ENCODE peak calls at places on chromosomes 11 and 22, in six cellular contexts. One of them, this sample, is unnamed.

GRCh38 chr22:45246060-45246985 is 5.6 kb upstream of the KIAA0930 start:
- DNase-seq in Panc1: peak; percentile 71
- DNase-seq in CD8-positive, alpha-beta T cell: no peak
- DNase-seq in keratinocyte: peak; percentile 90
- DNase-seq in CD8-positive, alpha-beta memory T cell: no peak
- DNase-seq in heart left ventricle: no peak
- DNase-seq in this sample: peak; percentile 88

GRCh38 chr22:22737590-22737989 is 93.2 kb downstream of the GGTLC2 start:
- DNase-seq in heart left ventricle: no peak
- DNase-seq in Panc1: no peak
- DNase-seq in CD8-positive, alpha-beta T cell: no peak
- DNase-seq in keratinocyte: no peak
- DNase-seq in CD8-positive, alpha-beta memory T cell: peak; percentile 45
- DNase-seq in this sample: no peak

GRCh38 chr11:72680624-72681158 is 6.5 kb upstream of the PDE2A start:
- DNase-seq in CD8-positive, alpha-beta memory T cell: no peak
- DNase-seq in keratinocyte: no peak
- DNase-seq in heart left ventricle: no peak
- DNase-seq in CD8-positive, alpha-beta T cell: no peak
- DNase-seq in Panc1: no peak
- DNase-seq in this sample: no peak

GRCh38 chr11:11842426-11843008 is 745 bp downstream of the USP47 start:
- DNase-seq in Panc1: no peak
- DNase-seq in heart left ventricle: peak; percentile 49
- DNase-seq in CD8-positive, alpha-beta memory T cell: peak; percentile 66
- DNase-seq in keratinocyte: no peak
- DNase-seq in CD8-positive, alpha-beta T cell: peak; percentile 41
- DNase-seq in this sample: no peak

GRCh38 chr11:61120865-61121831 is 18.9 kb downstream of the CD5 start:
- DNase-seq in CD8-positive, alpha-beta memory T cell: peak; percentile 74
- DNase-seq in keratinocyte: no peak
- DNase-seq in CD8-positive, alpha-beta T cell: peak; percentile 30
- DNase-seq in Panc1: no peak
- DNase-seq in heart left ventricle: peak; percentile 75
- DNase-seq in this sample: peak; percentile 45

GRCh38 chr22:31155425-31155824 is 4.6 kb upstream of the RNF185 start:
- DNase-seq in CD8-positive, alpha-beta T cell: no peak
- DNase-seq in Panc1: no peak
- DNase-seq in CD8-positive, alpha-beta memory T cell: no peak
- DNase-seq in heart left ventricle: no peak
- DNase-seq in keratinocyte: no peak
- DNase-seq in this sample: no peak

GRCh38 chr22:27515091-27515523 is 286.4 kb downstream of the MN1 start:
- DNase-seq in heart left ventricle: peak; percentile 85
- DNase-seq in Panc1: no peak
- DNase-seq in CD8-positive, alpha-beta memory T cell: no peak
- DNase-seq in keratinocyte: no peak
- DNase-seq in CD8-positive, alpha-beta T cell: no peak
- DNase-seq in this sample: no peak

GRCh38 chr11:73818838-73819237 is 31.2 kb downstream of the MRPL48 start:
- DNase-seq in heart left ventricle: no peak
- DNase-seq in CD8-positive, alpha-beta memory T cell: no peak
- DNase-seq in CD8-positive, alpha-beta T cell: no peak
- DNase-seq in Panc1: no peak
- DNase-seq in keratinocyte: no peak
- DNase-seq in this sample: no peak

GRCh38 chr22:22037740-22038139 is 55.2 kb upstream of the TOP3B start:
- DNase-seq in CD8-positive, alpha-beta memory T cell: no peak
- DNase-seq in Panc1: no peak
- DNase-seq in keratinocyte: no peak
- DNase-seq in heart left ventricle: no peak
- DNase-seq in CD8-positive, alpha-beta T cell: no peak
- DNase-seq in this sample: no peak

GRCh38 chr11:120342226-120342625 is 6.0 kb downstream of the ARHGEF12 start:
- DNase-seq in heart left ventricle: no peak
- DNase-seq in keratinocyte: no peak
- DNase-seq in CD8-positive, alpha-beta memory T cell: no peak
- DNase-seq in Panc1: no peak
- DNase-seq in CD8-positive, alpha-beta T cell: no peak
- DNase-seq in this sample: no peak

GRCh38 chr11:110778351-110778750 is 66.1 kb upstream of the ARHGAP20 start:
- DNase-seq in keratinocyte: no peak
- DNase-seq in heart left ventricle: no peak
- DNase-seq in CD8-positive, alpha-beta memory T cell: no peak
- DNase-seq in CD8-positive, alpha-beta T cell: no peak
- DNase-seq in Panc1: no peak
- DNase-seq in this sample: no peak

GRCh38 chr11:11552688-11553087 is 69.1 kb downstream of the GALNT18 start:
- DNase-seq in keratinocyte: no peak
- DNase-seq in CD8-positive, alpha-beta memory T cell: no peak
- DNase-seq in Panc1: no peak
- DNase-seq in CD8-positive, alpha-beta T cell: no peak
- DNase-seq in heart left ventricle: no peak
- DNase-seq in this sample: no peak

GRCh38 chr22:49776891-49777290 is 50.8 kb downstream of the BRD1 start:
- DNase-seq in CD8-positive, alpha-beta memory T cell: no peak
- DNase-seq in Panc1: no peak
- DNase-seq in CD8-positive, alpha-beta T cell: no peak
- DNase-seq in heart left ventricle: no peak
- DNase-seq in keratinocyte: no peak
- DNase-seq in this sample: no peak

GRCh38 chr11:66649903-66650302 is 11.4 kb downstream of the RBM4 start:
- DNase-seq in keratinocyte: no peak
- DNase-seq in heart left ventricle: no peak
- DNase-seq in CD8-positive, alpha-beta memory T cell: no peak
- DNase-seq in CD8-positive, alpha-beta T cell: no peak
- DNase-seq in Panc1: no peak
- DNase-seq in this sample: no peak

GRCh38 chr11:96470521-96470920 is 80.7 kb downstream of the JRKL start:
- DNase-seq in CD8-positive, alpha-beta T cell: no peak
- DNase-seq in CD8-positive, alpha-beta memory T cell: no peak
- DNase-seq in keratinocyte: no peak
- DNase-seq in Panc1: no peak
- DNase-seq in heart left ventricle: no peak
- DNase-seq in this sample: no peak

GRCh38 chr11:33808228-33808828 is 34.0 kb upstream of the FBXO3 start:
- DNase-seq in keratinocyte: peak; percentile 55
- DNase-seq in CD8-positive, alpha-beta memory T cell: peak; percentile 64
- DNase-seq in Panc1: no peak
- DNase-seq in CD8-positive, alpha-beta T cell: peak; percentile 83
- DNase-seq in heart left ventricle: peak; percentile 84
- DNase-seq in this sample: peak; percentile 83

GRCh38 chr11:112968988-112969714 is 7.9 kb downstream of the NCAM1 start:
- DNase-seq in keratinocyte: no peak
- DNase-seq in CD8-positive, alpha-beta T cell: no peak
- DNase-seq in heart left ventricle: no peak
- DNase-seq in CD8-positive, alpha-beta memory T cell: no peak
- DNase-seq in Panc1: no peak
- DNase-seq in this sample: no peak

GRCh38 chr11:91435694-91436375 is 788.8 kb upstream of the FAT3 start:
- DNase-seq in keratinocyte: no peak
- DNase-seq in Panc1: no peak
- DNase-seq in CD8-positive, alpha-beta T cell: no peak
- DNase-seq in heart left ventricle: no peak
- DNase-seq in CD8-positive, alpha-beta memory T cell: no peak
- DNase-seq in this sample: no peak

GRCh38 chr22:20844055-20845037 is 14.3 kb downstream of the PI4KA start:
- DNase-seq in Panc1: no peak
- DNase-seq in heart left ventricle: no peak
- DNase-seq in keratinocyte: no peak
- DNase-seq in CD8-positive, alpha-beta T cell: no peak
- DNase-seq in CD8-positive, alpha-beta memory T cell: no peak
- DNase-seq in this sample: no peak

GRCh38 chr22:50445071-50445879 is 29.6 kb downstream of the SBF1 start:
- DNase-seq in CD8-positive, alpha-beta memory T cell: peak; percentile 66
- DNase-seq in heart left ventricle: no peak
- DNase-seq in CD8-positive, alpha-beta T cell: peak; percentile 32
- DNase-seq in keratinocyte: no peak
- DNase-seq in Panc1: no peak
- DNase-seq in this sample: no peak

GRCh38 chr11:123409456-123409801 is 20.6 kb upstream of the GRAMD1B start:
- DNase-seq in keratinocyte: no peak
- DNase-seq in CD8-positive, alpha-beta memory T cell: no peak
- DNase-seq in CD8-positive, alpha-beta T cell: no peak
- DNase-seq in heart left ventricle: no peak
- DNase-seq in Panc1: no peak
- DNase-seq in this sample: no peak
- H3K4me3 ChIP-seq in keratinocyte: no peak overlapping the region
- H3K4me3 ChIP-seq in CD8-positive, alpha-beta memory T cell: no peak overlapping the region
- H3K4me3 ChIP-seq in CD8-positive, alpha-beta T cell: no peak overlapping the region
- H3K4me3 ChIP-seq in heart left ventricle: no peak overlapping the region
- H3K4me3 ChIP-seq in Panc1: no peak overlapping the region
- H3K4me3 ChIP-seq in this sample: no peak overlapping the region

GRCh38 chr11:69304686-69305085 is 10.7 kb downstream of the MYEOV start:
- DNase-seq in heart left ventricle: no peak
- DNase-seq in CD8-positive, alpha-beta memory T cell: no peak
- DNase-seq in Panc1: no peak
- DNase-seq in CD8-positive, alpha-beta T cell: no peak
- DNase-seq in keratinocyte: no peak
- DNase-seq in this sample: no peak
- H3K36me3 ChIP-seq in heart left ventricle: no peaks in the 10 kb centered on the region
- H3K36me3 ChIP-seq in CD8-positive, alpha-beta memory T cell: no peaks in the 10 kb centered on the region
- H3K36me3 ChIP-seq in Panc1: no peaks in the 10 kb centered on the region
- H3K36me3 ChIP-seq in CD8-positive, alpha-beta T cell: no peaks in the 10 kb centered on the region
- H3K36me3 ChIP-seq in keratinocyte: no peaks in the 10 kb centered on the region
- H3K36me3 ChIP-seq in this sample: no peaks in the 10 kb centered on the region

GRCh38 chr11:131609921-131610320 is 239.5 kb downstream of the NTM start:
- DNase-seq in heart left ventricle: no peak
- DNase-seq in CD8-positive, alpha-beta memory T cell: no peak
- DNase-seq in keratinocyte: no peak
- DNase-seq in Panc1: no peak
- DNase-seq in CD8-positive, alpha-beta T cell: no peak
- DNase-seq in this sample: no peak
- H3K27ac ChIP-seq in heart left ventricle: no peak overlapping the region
- H3K27ac ChIP-seq in CD8-positive, alpha-beta memory T cell: no peak overlapping the region
- H3K27ac ChIP-seq in keratinocyte: no peak overlapping the region
- H3K27ac ChIP-seq in Panc1: no peak overlapping the region
- H3K27ac ChIP-seq in CD8-positive, alpha-beta T cell: no peak overlapping the region
- H3K27ac ChIP-seq in this sample: no peak overlapping the region

GRCh38 chr22:19117111-19117512 is 5.1 kb downstream of the DGCR2 start:
- DNase-seq in heart left ventricle: no peak
- DNase-seq in keratinocyte: no peak
- DNase-seq in Panc1: no peak
- DNase-seq in CD8-positive, alpha-beta memory T cell: no peak
- DNase-seq in CD8-positive, alpha-beta T cell: no peak
- DNase-seq in this sample: no peak
- H3K4me3 ChIP-seq in heart left ventricle: no peak overlapping the region
- H3K4me3 ChIP-seq in keratinocyte: no peak overlapping the region
- H3K4me3 ChIP-seq in Panc1: no peak overlapping the region
- H3K4me3 ChIP-seq in CD8-positive, alpha-beta memory T cell: no peak overlapping the region
- H3K4me3 ChIP-seq in CD8-positive, alpha-beta T cell: no peak overlapping the region
- H3K4me3 ChIP-seq in this sample: no peak overlapping the region

GRCh38 chr22:37752189-37753061 is 55.3 kb upstream of the GCAT start:
- DNase-seq in heart left ventricle: peak; percentile 96
- DNase-seq in CD8-positive, alpha-beta T cell: no peak
- DNase-seq in Panc1: peak; percentile 58
- DNase-seq in CD8-positive, alpha-beta memory T cell: no peak
- DNase-seq in keratinocyte: peak; percentile 96
- DNase-seq in this sample: peak; percentile 90
- H3K36me3 ChIP-seq in heart left ventricle: peaks cover 50% of the 10 kb centered on the region
- H3K36me3 ChIP-seq in CD8-positive, alpha-beta T cell: peaks cover 4% of the 10 kb centered on the region
- H3K36me3 ChIP-seq in Panc1: no peaks in the 10 kb centered on the region
- H3K36me3 ChIP-seq in CD8-positive, alpha-beta memory T cell: no peaks in the 10 kb centered on the region
- H3K36me3 ChIP-seq in keratinocyte: peaks cover 27% of the 10 kb centered on the region
- H3K36me3 ChIP-seq in this sample: no peaks in the 10 kb centered on the region

GRCh38 chr22:47167056-47167455 is 404.6 kb downstream of the TBC1D22A start:
- DNase-seq in CD8-positive, alpha-beta memory T cell: no peak
- DNase-seq in CD8-positive, alpha-beta T cell: no peak
- DNase-seq in heart left ventricle: no peak
- DNase-seq in keratinocyte: no peak
- DNase-seq in Panc1: no peak
- DNase-seq in this sample: peak; percentile 0
- H3K27ac ChIP-seq in CD8-positive, alpha-beta memory T cell: no peak overlapping the region
- H3K27ac ChIP-seq in CD8-positive, alpha-beta T cell: no peak overlapping the region
- H3K27ac ChIP-seq in heart left ventricle: no peak overlapping the region
- H3K27ac ChIP-seq in keratinocyte: no peak overlapping the region
- H3K27ac ChIP-seq in Panc1: no peak overlapping the region
- H3K27ac ChIP-seq in this sample: no peak overlapping the region